ENCODE peak calls at places on chromosomes 7 and 10, in six cellular contexts. X is NCI-H1105 treated with DMSO at 0.1 percent for 48 hours; P is WTC11; J is stimulated activated naive B cell treated with anti-CD40 and anti-IgM and Interleukin-4, amounts not matched to agents 10 μg/mL and 1 μg/mL and 100 μg/mL, for 72 hours; N is ACHN; Q is AG20443. I is an unnamed sample.

GRCh38 chr10:56874950-56875349 is 513.9 kb upstream of the ZWINT start:
- DNase-seq in Q (no peak), N (no peak), X (no peak), J (no peak), P (no peak), I (no peak)

GRCh38 chr10:124719213-124719851 is 24.8 kb downstream of the FAM53B start:
- DNase-seq in Q (peak), P (no peak), J (peak), X (peak), N (no peak), I (no peak)

GRCh38 chr7:7795736-7796135 is 77.3 kb upstream of the RPA3 start:
- DNase-seq in X (no peak), N (no peak), Q (peak), J (no peak), P (no peak), I (no peak)

GRCh38 chr7:105776986-105777910 is 99.2 kb downstream of the ATXN7L1 start:
- DNase-seq in N (peak), J (no peak), P (no peak), X (no peak), Q (no peak), I (no peak)

GRCh38 chr10:18594574-18595156 is 56.7 kb downstream of the NSUN6 start:
- DNase-seq in X (no peak), N (peak), J (no peak), Q (peak), P (peak), I (no peak)

GRCh38 chr7:107173691-107174406 is 5.0 kb downstream of the HBP1 start:
- DNase-seq in P (no peak), J (no peak), Q (no peak), X (no peak), N (no peak), I (no peak)

GRCh38 chr10:45000138-45000763 is 472 bp upstream of the ZNF22 start:
- DNase-seq in N (no peak), Q (peak), X (no peak), J (no peak), P (no peak), I (peak)

GRCh38 chr10:28312572-28312971 is 9.7 kb upstream of the MPP7 start:
- DNase-seq in P (no peak), N (no peak), X (no peak), J (no peak), Q (no peak), I (no peak)

GRCh38 chr7:11591943-11592342 is 240.1 kb downstream of the THSD7A start:
- DNase-seq in P (no peak), N (no peak), Q (no peak), X (no peak), J (no peak), I (no peak)

GRCh38 chr7:6272481-6273323 is at the start of gene CYTH3:
- DNase-seq in J (peak), X (peak), P (peak), Q (peak), N (peak), I (peak)

GRCh38 chr10:27285093-27285492 is 44.5 kb upstream of the ACBD5 start:
- DNase-seq in N (peak), X (no peak), P (peak), Q (peak), J (no peak), I (peak)

GRCh38 chr10:14587540-14588083 is 187.1 kb downstream of the FAM107B start:
- DNase-seq in X (no peak), P (no peak), J (no peak), Q (no peak), N (no peak), I (no peak)

GRCh38 chr10:14379556-14380330 is 49.0 kb upstream of the FRMD4A start:
- DNase-seq in N (no peak), Q (no peak), P (no peak), X (no peak), J (no peak), I (no peak)

GRCh38 chr10:58502956-58503355 is 9.7 kb upstream of the BICC1 start:
- DNase-seq in X (no peak), P (no peak), N (no peak), J (no peak), Q (no peak), I (no peak)

GRCh38 chr7:51593638-51594037 is 277.0 kb upstream of the COBL start:
- DNase-seq in J (no peak), Q (no peak), N (no peak), P (no peak), X (no peak), I (no peak)

GRCh38 chr10:90937645-90938258 is 16.9 kb upstream of the ANKRD1 start:
- DNase-seq in J (no peak), P (no peak), Q (no peak), X (no peak), N (no peak), I (no peak)

GRCh38 chr10:116720241-116721047 is 21.9 kb downstream of the HSPA12A start:
- DNase-seq in J (no peak), P (no peak), Q (no peak), N (peak), X (no peak), I (no peak)

GRCh38 chr7:123548406-123548805 is 9.2 kb downstream of the NDUFA5 start:
- DNase-seq in X (no peak), N (no peak), Q (no peak), P (no peak), J (no peak), I (no peak)

GRCh38 chr10:1198453-1199344 is 142.5 kb downstream of the WDR37 start:
- DNase-seq in X (peak), J (no peak), P (peak), Q (no peak), N (no peak), I (peak)

I was measured in NCI-H2227 treated with DMSO at 0.1 percent for 48 hours.